ENCODE peak calls at places on chromosomes 5 and 9, in seven cellular contexts. T is CD8-positive, alpha-beta T cell; S is PC-9; Q is body of pancreas; O is lower lobe of right lung; N is stomach; U is mucosa of descending colon. C is an unnamed sample. For H3K4me1, the result is how much of the 10 kb centered on the place peaks cover.

GRCh38 chr5:116671211-116671736 is 96.7 kb upstream of the SEMA6A start:
- DNase-seq in T (no peak), S (no peak), U (no peak), N (no peak), Q (no peak), O (no peak), C (no peak)

GRCh38 chr9:91060520-91061343 is 259.1 kb downstream of the SYK start:
- DNase-seq in T (no peak), S (peak), U (no peak), O (no peak), N (peak), Q (peak), C (no peak)

GRCh38 chr5:10518352-10518751 is 45.5 kb upstream of the ANKRD33B start:
- DNase-seq in Q (no peak), O (no peak), T (no peak), U (no peak), N (no peak), S (peak), C (no peak)

GRCh38 chr9:97615439-97616072 is 17.6 kb downstream of the TSTD2 start:
- DNase-seq in T (peak), N (peak), U (no peak), Q (peak), S (peak), O (no peak), C (no peak)

GRCh38 chr5:109877670-109878045 is 187.9 kb downstream of the MAN2A1 start:
- DNase-seq in U (no peak), N (no peak), Q (no peak), T (no peak), S (no peak), O (no peak), C (no peak)

GRCh38 chr5:158326241-158326640 is 467.3 kb upstream of the CLINT1 start:
- DNase-seq in T (no peak), Q (no peak), U (no peak), O (no peak), N (no peak), S (no peak), C (no peak)

GRCh38 chr9:126719677-126720435 is 85.0 kb upstream of the ZBTB43 start:
- DNase-seq in S (peak), N (peak), U (peak), T (peak), O (peak), Q (peak), C (peak)

GRCh38 chr5:106521701-106522100 is 1149.0 kb downstream of the EFNA5 start:
- DNase-seq in O (no peak), Q (no peak), S (peak), N (no peak), U (no peak), T (no peak), C (no peak)

GRCh38 chr9:119963798-119964372 is 594.6 kb upstream of the BRINP1 start:
- DNase-seq in O (no peak), T (no peak), U (no peak), Q (no peak), S (peak), N (peak), C (no peak)

GRCh38 chr9:119951090-119951489 is 581.9 kb upstream of the BRINP1 start:
- DNase-seq in O (no peak), T (no peak), U (no peak), N (no peak), S (no peak), Q (no peak), C (no peak)

GRCh38 chr5:43370352-43370751 is 41.8 kb downstream of the CCL28 start:
- DNase-seq in S (no peak), O (no peak), U (no peak), T (no peak), Q (no peak), N (no peak), C (no peak)

GRCh38 chr9:128722380-128723351 is 1.3 kb downstream of the ZDHHC12 start:
- DNase-seq in O (no peak), Q (no peak), U (no peak), N (no peak), T (no peak), S (no peak), C (no peak)
- H3K4me3 ChIP-seq in O (no peak), Q (no peak), U (no peak), N (peak), T (no peak), S (peak), C (no peak)

DNA sequence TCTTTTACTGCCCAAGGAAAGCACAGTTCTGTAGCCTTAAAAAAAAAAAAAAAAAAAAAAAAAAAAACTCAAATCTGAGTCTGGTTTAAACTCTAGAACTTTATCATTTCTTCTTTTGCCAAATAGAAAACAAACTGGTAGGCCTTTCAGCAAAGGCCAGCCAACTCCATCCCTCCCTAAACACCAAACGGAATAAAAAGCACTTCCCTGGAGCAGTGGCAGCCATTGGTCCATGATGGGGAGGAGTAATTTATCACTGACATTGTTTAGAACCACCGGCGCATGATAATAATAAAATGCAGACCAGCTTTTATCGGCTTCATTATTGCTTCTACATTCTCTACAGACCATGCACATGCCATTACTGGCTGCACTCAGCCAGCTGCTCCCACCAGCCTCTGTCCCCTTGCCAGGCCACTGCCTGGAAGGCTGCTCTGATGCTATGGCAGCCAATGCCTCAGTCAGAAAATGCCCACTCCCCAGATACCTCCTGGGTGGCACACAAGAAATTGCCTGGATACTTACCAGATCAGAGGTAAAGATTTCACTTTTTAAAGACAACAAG is 45.9 kb downstream of the ABCA1 start:
- DNase-seq in T (no peak), N (no peak), U (no peak), S (no peak), Q (no peak), O (no peak), C (no peak)
- H3K4me1 ChIP-seq in T (under half), N (under half), U (under half), S (under half), Q (under half), O (under half), C (under half)

GRCh38 chr5:146667633-146668032 is 151.6 kb upstream of the GPR151 start:
- DNase-seq in U (no peak), O (no peak), S (no peak), N (no peak), Q (no peak), T (no peak), C (no peak)

GRCh38 chr5:146675700-146676099 is 159.7 kb upstream of the GPR151 start:
- DNase-seq in S (no peak), N (no peak), T (no peak), Q (no peak), U (no peak), O (no peak), C (no peak)

GRCh38 chr5:146671561-146671960 is 155.6 kb upstream of the GPR151 start:
- DNase-seq in S (no peak), T (no peak), N (no peak), Q (no peak), U (no peak), O (no peak), C (no peak)
- H3K4me3 ChIP-seq in S (no peak), T (no peak), N (no peak), Q (no peak), U (no peak), O (no peak), C (no peak)

GRCh38 chr9:130209422-130209821 is 37.2 kb downstream of the NCS1 start:
- DNase-seq in O (no peak), N (no peak), T (no peak), Q (no peak), U (no peak), S (no peak), C (no peak)
- H3K4me1 ChIP-seq in O (under half), N (under half), T (under half), Q (under half), U (under half), S (under half), C (under half)

GRCh38 chr9:89604463-89605180 is at the start of gene GADD45G:
- DNase-seq in Q (peak), N (peak), S (peak), T (peak), U (peak), O (peak), C (peak)

GRCh38 chr9:89606049-89606481 is 1.3 kb downstream of the GADD45G start:
- DNase-seq in Q (peak), O (peak), T (peak), N (peak), U (peak), S (peak), C (peak)

GRCh38 chr9:89606567-89607311 is 1.9 kb downstream of the GADD45G start:
- DNase-seq in Q (peak), N (peak), S (no peak), U (peak), O (peak), T (no peak), C (no peak)

GRCh38 chr9:89603629-89604462 is 966 bp upstream of the GADD45G start:
- DNase-seq in S (peak), Q (peak), U (peak), O (peak), N (peak), T (no peak), C (peak)

DNA sequence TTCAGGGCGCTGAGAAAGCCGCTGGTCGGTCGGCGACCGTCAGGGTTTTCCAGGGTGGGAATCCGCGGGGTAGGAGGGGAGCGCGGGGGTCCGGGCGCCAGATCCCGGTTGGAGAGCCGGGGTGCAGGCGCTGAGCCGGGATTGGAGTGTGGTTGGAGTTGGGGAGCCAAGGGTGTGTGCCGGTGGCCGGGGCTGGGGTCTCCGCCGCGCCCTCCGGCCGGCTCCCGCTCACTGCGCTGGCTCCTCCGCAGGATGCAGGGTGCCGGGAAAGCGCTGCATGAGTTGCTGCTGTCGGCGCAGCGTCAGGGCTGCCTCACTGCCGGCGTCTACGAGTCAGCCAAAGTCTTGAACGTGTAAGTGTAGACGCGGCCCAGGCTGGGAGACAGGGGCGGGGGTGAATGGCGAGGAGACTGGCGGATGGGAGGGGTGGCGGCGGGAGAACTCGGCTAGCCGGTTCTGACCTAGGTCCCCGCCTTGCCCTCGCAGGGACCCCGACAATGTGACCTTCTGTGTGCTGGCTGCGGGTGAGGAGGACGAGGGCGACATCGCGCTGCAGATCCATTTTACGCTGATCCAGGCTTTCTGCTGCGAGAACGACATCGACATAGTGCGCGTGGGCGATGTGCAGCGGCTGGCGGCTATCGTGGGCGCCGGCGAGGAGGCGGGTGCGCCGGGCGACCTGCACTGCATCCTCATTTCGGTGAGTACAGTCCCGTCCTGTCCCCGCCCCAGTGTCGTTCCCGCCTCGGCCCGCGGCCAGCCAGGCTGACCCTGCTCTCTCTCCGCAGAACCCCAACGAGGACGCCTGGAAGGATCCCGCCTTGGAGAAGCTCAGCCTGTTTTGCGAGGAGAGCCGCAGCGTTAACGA is 603 bp downstream of the GADD45G start:
- DNase-seq in O (peak), N (peak), U (peak), T (peak), S (peak), Q (peak), C (peak)
- H3K4me3 ChIP-seq in O (peak), N (peak), U (peak), T (peak), S (no peak), Q (peak), C (peak)

C was measured in left lung.